ENCODE peak calls at places on chromosomes 4 and X, in six cellular contexts. T is HepG2, R is H1, J is A549, S is K562, F is GM12878. U is an unnamed sample.
A peak's percentile ranks its signal among the peaks of the same experiment; 100 is the strongest.

GRCh38 chrX:45824471-45824870 is 623.8 kb upstream of the DIPK2B start:
- DNase-seq in T (peak; percentile 11), R (no peak), J (peak; percentile 73), S (peak; percentile 11), F (no peak), U (peak; percentile 31)

GRCh38 chr4:56129431-56129861 is 180.7 kb downstream of the CEP135 start:
- DNase-seq in T (peak; percentile 56), R (peak; percentile 72), J (peak; percentile 0), S (no peak), F (no peak), U (peak; percentile 66)

GRCh38 chr4:163548481-163549243 is 54.2 kb downstream of the TMA16 start:
- DNase-seq in T (peak; percentile 37), R (no peak), J (peak; percentile 32), S (peak; percentile 13), F (no peak), U (no peak)

GRCh38 chrX:106917830-106918500 is 2.2 kb upstream of the CLDN2 start:
- DNase-seq in T (no peak), R (no peak), J (peak; percentile 60), S (no peak), F (no peak), U (no peak)

GRCh38 chrX:70129811-70130210 is 3.4 kb upstream of the IGBP1 start:
- DNase-seq in T (peak; percentile 5), R (no peak), J (no peak), S (no peak), F (no peak), U (no peak)

GRCh38 chr4:101458914-101459313 is 111.6 kb upstream of the PPP3CA start:
- DNase-seq in T (no peak), R (no peak), J (no peak), S (no peak), F (no peak), U (no peak)

GRCh38 chr4:44447563-44448504 is 775 bp downstream of the KCTD8 start:
- DNase-seq in T (no peak), R (peak; percentile 75), J (no peak), S (no peak), F (no peak), U (peak; percentile 59)

GRCh38 chrX:149161438-149162088 is 343.5 kb downstream of the IDS start:
- DNase-seq in T (no peak), R (no peak), J (no peak), S (no peak), F (no peak), U (no peak)

GRCh38 chr4:951186-951585 is 18.9 kb downstream of the TMEM175 start:
- DNase-seq in T (no peak), R (no peak), J (no peak), S (no peak), F (no peak), U (no peak)

GRCh38 chr4:3657917-3658913 is 108.0 kb upstream of the ADRA2C start:
- DNase-seq in T (no peak), R (no peak), J (no peak), S (no peak), F (no peak), U (no peak)

GRCh38 chr4:106614446-106614845 is 245.9 kb upstream of the GIMD1 start:
- DNase-seq in T (peak; percentile 5), R (no peak), J (no peak), S (no peak), F (no peak), U (no peak)

GRCh38 chr4:169898095-169898494 is 128.1 kb downstream of the MFAP3L start:
- DNase-seq in T (no peak), R (no peak), J (no peak), S (no peak), F (no peak), U (no peak)

GRCh38 chr4:145639281-145639680 is 20.1 kb downstream of the MMAA start:
- DNase-seq in T (no peak), R (no peak), J (no peak), S (no peak), F (no peak), U (no peak)

GRCh38 chrX:45602151-45602550 is 401.5 kb upstream of the DIPK2B start:
- DNase-seq in T (no peak), R (no peak), J (no peak), S (no peak), F (no peak), U (no peak)

GRCh38 chr4:85898236-85898635 is 423.3 kb downstream of the ARHGAP24 start:
- DNase-seq in T (no peak), R (no peak), J (no peak), S (no peak), F (no peak), U (no peak)

GRCh38 chr4:9996319-9997110 is 24.8 kb downstream of the SLC2A9 start:
- DNase-seq in T (no peak), R (no peak), J (no peak), S (no peak), F (no peak), U (no peak)

GRCh38 chrX:116276191-116276700 is 105.7 kb downstream of the AGTR2 start:
- DNase-seq in T (no peak), R (no peak), J (no peak), S (no peak), F (no peak), U (no peak)

GRCh38 chr4:4609622-4610334 is 67.9 kb upstream of the STX18 start:
- DNase-seq in T (peak; percentile 62), R (no peak), J (no peak), S (no peak), F (no peak), U (no peak)

GRCh38 chr4:6619116-6619465 is 21.4 kb upstream of the MRFAP1 start:
- DNase-seq in T (no peak), R (no peak), J (no peak), S (no peak), F (no peak), U (no peak)

GRCh38 chr4:180923476-180923875 is 1319.7 kb upstream of the TENM3 start:
- DNase-seq in T (no peak), R (no peak), J (no peak), S (no peak), F (no peak), U (no peak)

GRCh38 chr4:145390566-145390965 is 91.1 kb upstream of the SMAD1 start:
- DNase-seq in T (no peak), R (no peak), J (no peak), S (no peak), F (no peak), U (no peak)

GRCh38 chrX:129520151-129520550 is 3.1 kb downstream of the SMARCA1 start:
- DNase-seq in T (peak; percentile 54), R (no peak), J (no peak), S (no peak), F (no peak), U (no peak)
- TF ChIP-seq MAX in T (no peak), R (no peak), J (no peak), S (no peak), F (no peak), U (no peak)

GRCh38 chrX:68732906-68733493 is 85.5 kb downstream of the STARD8 start:
- DNase-seq in T (peak; percentile 19), R (peak; percentile 84), J (peak; percentile 38), S (peak; percentile 75), F (no peak), U (peak; percentile 78)
- TF ChIP-seq USF2 in T (no peak), R (no peak), J (no peak), S (no peak), F (no peak), U (no peak)

DNA sequence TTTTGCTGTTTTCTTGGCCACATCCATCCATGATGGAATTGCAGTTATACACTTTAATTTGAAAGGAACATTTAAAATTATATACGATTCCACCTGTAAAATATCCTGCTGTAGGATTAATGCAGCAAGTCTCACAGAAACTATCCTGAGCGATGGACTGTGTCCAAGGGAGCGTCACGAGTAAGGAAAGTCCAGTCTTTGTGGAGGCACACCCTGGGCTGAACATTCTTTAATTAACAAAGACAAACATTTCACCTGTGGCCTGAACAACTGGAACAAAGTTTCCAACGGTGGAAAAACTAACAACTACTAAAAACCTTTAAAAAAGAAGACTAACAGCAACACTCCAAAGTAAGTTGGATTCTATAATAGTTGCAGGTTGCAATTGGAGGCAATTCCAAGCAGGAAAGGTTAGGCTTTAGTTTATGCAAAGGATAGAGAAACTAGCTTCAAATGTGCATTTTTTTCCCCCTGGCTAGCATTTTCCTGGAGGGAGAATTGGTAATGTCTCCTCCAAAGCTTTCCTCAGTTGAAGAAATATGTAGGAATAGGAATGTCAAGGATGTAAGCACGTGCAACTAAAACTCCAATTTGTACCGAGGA is 11.0 kb downstream of the EREG start:
- DNase-seq in T (no peak), R (no peak), J (no peak), S (no peak), F (no peak), U (no peak)
- TF ChIP-seq MAX in T (no peak), R (no peak), J (peak; percentile 20), S (no peak), F (no peak), U (no peak)

DNA sequence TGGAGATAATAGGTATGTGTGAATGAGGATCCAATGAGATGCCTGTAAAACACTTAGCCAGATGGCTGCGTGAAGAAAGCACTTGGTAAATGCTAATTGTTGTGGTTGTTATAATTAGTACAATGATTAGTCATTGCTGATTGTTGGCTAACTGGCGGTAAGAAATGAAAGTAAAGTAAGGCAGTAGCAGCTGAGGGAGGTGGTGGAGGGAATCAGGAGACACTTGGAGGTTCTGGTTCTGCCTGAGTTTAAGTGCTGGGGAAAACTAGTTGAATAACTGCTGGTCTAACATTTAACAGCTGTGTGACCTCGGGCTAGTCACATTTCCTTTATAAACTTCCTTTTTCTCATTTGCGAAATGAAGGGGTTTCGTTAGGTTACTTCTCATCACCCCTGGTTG is 30.9 kb downstream of the CD38 start:
- DNase-seq in T (no peak), R (no peak), J (no peak), S (no peak), F (peak; percentile 45), U (no peak)
- TF ChIP-seq USF2 in T (no peak), R (no peak), J (no peak), S (no peak), F (no peak), U (no peak)